ENCODE peak calls at places on chromosomes 7 and 10, in seven cellular contexts. B is stimulated activated CD4-positive, alpha-beta T cell treated with anti-CD3 and anti-CD28 coated beads, TNF-alpha, amount 100 ng/mL, for 4 hours; X is HTR-8/SVneo; S is NCI-H1436; D is aorta; U is EL; F is HEK293T. E is an unnamed sample.

GRCh38 chr7:37234928-37235327 is 213.7 kb downstream of the ELMO1 start:
- DNase-seq in B (no peak), X (no peak), S (no peak), D (no peak), U (no peak), F (peak), E (no peak)

GRCh38 chr7:155860840-155861479 is 48.7 kb upstream of the SHH start:
- DNase-seq in B (no peak), X (peak), S (no peak), D (no peak), U (peak), F (no peak), E (no peak)

GRCh38 chr10:76091821-76092394 is 660.5 kb downstream of the LRMDA start:
- DNase-seq in B (no peak), X (no peak), S (no peak), D (no peak), U (no peak), F (no peak), E (no peak)

GRCh38 chr7:20089431-20089830 is 127.8 kb downstream of the MACC1 start:
- DNase-seq in B (no peak), X (no peak), S (no peak), D (no peak), U (no peak), F (no peak), E (no peak)

GRCh38 chr10:18424200-18424599 is 227.2 kb downstream of the NSUN6 start:
- DNase-seq in B (no peak), X (no peak), S (no peak), D (no peak), U (no peak), F (no peak), E (no peak)

GRCh38 chr10:22479419-22479818 is 134.1 kb downstream of the SPAG6 start:
- DNase-seq in B (no peak), X (no peak), S (no peak), D (no peak), U (no peak), F (no peak), E (no peak)

GRCh38 chr10:28730031-28730778 is 52.9 kb downstream of the BAMBI start:
- DNase-seq in B (no peak), X (no peak), S (no peak), D (no peak), U (no peak), F (no peak), E (no peak)

GRCh38 chr10:84088626-84089025 is 50.7 kb upstream of the GHITM start:
- DNase-seq in B (no peak), X (no peak), S (no peak), D (no peak), U (no peak), F (no peak), E (no peak)

GRCh38 chr7:44325181-44325671 is at the start of gene CAMK2B:
- DNase-seq in B (no peak), X (no peak), S (no peak), D (no peak), U (no peak), F (peak), E (no peak)

GRCh38 chr7:123367508-123368122 is 166.8 kb downstream of the IQUB start:
- DNase-seq in B (no peak), X (peak), S (no peak), D (no peak), U (peak), F (peak), E (no peak)